ENCODE peak calls at places on chromosome 19, in five cellular contexts. E, I, H, O and X are unnamed samples.

GRCh38 chr19:2014731-2015610 is 543 bp downstream of the BTBD2 start:
- DNase-seq in E (no peak), I (no peak), H (peak), O (peak), X (no peak)

GRCh38 chr19:2309734-2310362 is 1.9 kb upstream of the LINGO3 start:
- DNase-seq in E (no peak), I (no peak), H (peak), O (no peak), X (no peak)

GRCh38 chr19:55277494-55277893 is 2.4 kb downstream of the HSPBP1 start:
- DNase-seq in E (no peak), I (no peak), H (no peak), O (no peak), X (no peak)

GRCh38 chr19:55253842-55254624 is 4.8 kb downstream of the PPP6R1 start:
- DNase-seq in E (peak), I (peak), H (no peak), O (no peak), X (no peak)

GRCh38 chr19:10361569-10362011 is 18.8 kb downstream of the TYK2 start:
- DNase-seq in E (no peak), I (no peak), H (no peak), O (no peak), X (no peak)

GRCh38 chr19:42441047-42441440 is 1.7 kb downstream of the CXCL17 start:
- DNase-seq in E (no peak), I (no peak), H (no peak), O (no peak), X (no peak)

GRCh38 chr19:53394522-53394973 is 401 bp upstream of the ZNF765 start:
- DNase-seq in E (peak), I (peak), H (peak), O (peak), X (peak)

GRCh38 chr19:1665565-1666047 is 13.2 kb upstream of the TCF3 start:
- DNase-seq in E (no peak), I (peak), H (no peak), O (no peak), X (no peak)

GRCh38 chr19:17073869-17074627 is 1.2 kb downstream of the HAUS8 start:
- DNase-seq in E (no peak), I (peak), H (no peak), O (no peak), X (no peak)

GRCh38 chr19:34134190-34135032 is 37.9 kb upstream of the LSM14A start:
- DNase-seq in E (peak), I (peak), H (peak), O (peak), X (peak)

GRCh38 chr19:53898166-53898565 is 10.9 kb upstream of the CACNG7 start:
- DNase-seq in E (no peak), I (no peak), H (no peak), O (no peak), X (no peak)

GRCh38 chr19:38852231-38853044 is 2.7 kb upstream of the HNRNPL start:
- DNase-seq in E (no peak), I (peak), H (peak), O (peak), X (no peak)

GRCh38 chr19:409006-409514 is at the start of gene C2CD4C:
- DNase-seq in E (no peak), I (no peak), H (peak), O (no peak), X (no peak)
- TF ChIP-seq EP300 in E (no peak), I (no peak), H (no peak), O (no peak), X (no peak)

GRCh38 chr19:50476224-50476942 is at the start of the genes EMC10 and GARIN5A:
- DNase-seq in E (peak), I (peak), H (peak), O (peak), X (peak)
- TF ChIP-seq EP300 in E (no peak), I (peak), H (no peak), O (no peak), X (no peak)

GRCh38 chr19:296476-297225 is 5.4 kb upstream of the PLPP2 start:
- DNase-seq in E (no peak), I (peak), H (no peak), O (peak), X (no peak)
- TF ChIP-seq EP300 in E (no peak), I (no peak), H (no peak), O (no peak), X (no peak)

GRCh38 chr19:45128109-45128508 is 32.7 kb downstream of the NKPD1 start:
- DNase-seq in E (no peak), I (no peak), H (no peak), O (no peak), X (no peak)

GRCh38 chr19:45130236-45130635 is 30.5 kb downstream of the NKPD1 start:
- DNase-seq in E (no peak), I (no peak), H (no peak), O (no peak), X (no peak)

GRCh38 chr19:45126654-45127053 is 33.7 kb downstream of the PPP1R37 start:
- DNase-seq in E (no peak), I (no peak), H (no peak), O (no peak), X (no peak)

GRCh38 chr19:45130888-45131615 is 29.7 kb downstream of the NKPD1 start:
- DNase-seq in E (no peak), I (no peak), H (no peak), O (no peak), X (no peak)

DNA sequence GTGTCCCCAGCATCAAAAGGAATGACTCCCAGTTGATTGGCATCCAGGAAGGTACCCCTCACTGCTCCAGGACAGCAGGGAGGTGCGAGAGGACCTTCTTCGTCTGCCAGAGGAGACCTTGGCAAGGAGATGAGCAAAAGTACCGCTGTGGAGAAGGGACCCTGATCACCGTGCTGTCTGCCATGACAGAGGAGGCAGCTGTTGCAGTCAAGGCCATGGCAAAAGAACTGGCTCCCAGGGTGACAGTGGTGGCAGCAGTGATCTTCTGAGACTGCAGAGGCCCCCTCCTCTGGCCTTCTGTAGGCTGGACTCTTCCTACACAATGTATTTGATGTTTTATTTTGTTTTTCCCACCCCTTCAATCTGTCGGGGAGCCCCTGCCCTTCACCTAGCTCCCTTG is 32.0 kb downstream of the NKPD1 start:
- DNase-seq in E (no peak), I (no peak), H (no peak), O (no peak), X (no peak)
- TF ChIP-seq EP300 in E (no peak), I (no peak), H (no peak), O (no peak), X (no peak)

DNA sequence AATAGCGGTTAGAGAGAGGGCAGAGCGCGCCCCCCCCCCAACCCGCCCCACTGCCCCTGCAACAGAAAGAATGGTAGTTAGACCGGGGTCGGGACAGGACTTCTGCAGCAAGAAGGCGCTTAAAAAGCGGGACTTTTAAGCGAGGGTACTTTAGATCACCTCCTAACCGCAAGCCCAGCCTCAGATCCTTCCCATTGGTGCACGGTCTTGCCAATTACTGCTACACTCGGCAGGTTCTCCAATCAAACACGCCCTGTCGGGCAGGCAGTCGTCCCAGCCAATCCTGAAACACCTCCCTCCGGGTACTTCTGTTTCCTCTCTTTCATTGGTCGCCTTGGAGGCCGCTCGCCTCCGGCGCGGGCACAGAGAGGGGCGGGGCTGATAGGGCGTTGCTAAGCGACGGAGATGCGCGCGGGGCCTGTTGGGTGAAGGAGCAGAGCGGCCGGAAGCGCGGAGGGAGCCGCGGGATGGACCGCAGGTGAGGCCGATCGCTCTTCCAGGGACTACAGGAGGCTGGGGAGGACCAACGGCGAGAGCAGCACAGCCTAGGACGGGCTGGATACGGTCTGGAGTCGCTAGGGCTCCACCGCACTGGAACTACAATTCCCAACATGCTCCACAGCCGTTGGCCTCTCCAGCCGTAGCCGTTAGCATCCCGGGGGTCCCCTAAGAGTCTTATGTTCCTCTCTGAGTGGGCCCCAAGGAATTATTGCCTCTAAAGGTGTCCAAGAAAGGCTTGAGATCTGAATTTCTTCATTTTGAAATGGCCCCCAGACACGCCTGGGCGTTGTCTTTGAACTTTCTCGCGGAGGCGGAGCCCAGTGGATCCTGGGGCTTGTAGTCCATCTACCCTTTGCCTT is at the start of gene PROSER3:
- DNase-seq in E (peak), I (peak), H (peak), O (peak), X (peak)
- TF ChIP-seq EP300 in E (peak), I (no peak), H (no peak), O (no peak), X (no peak)

GRCh38 chr19:13092608-13093260 is 9.9 kb downstream of the LYL1 start:
- DNase-seq in E (no peak), I (no peak), H (no peak), O (no peak), X (no peak)
- TF ChIP-seq EP300 in E (no peak), I (no peak), H (no peak), O (no peak), X (no peak)

DNA sequence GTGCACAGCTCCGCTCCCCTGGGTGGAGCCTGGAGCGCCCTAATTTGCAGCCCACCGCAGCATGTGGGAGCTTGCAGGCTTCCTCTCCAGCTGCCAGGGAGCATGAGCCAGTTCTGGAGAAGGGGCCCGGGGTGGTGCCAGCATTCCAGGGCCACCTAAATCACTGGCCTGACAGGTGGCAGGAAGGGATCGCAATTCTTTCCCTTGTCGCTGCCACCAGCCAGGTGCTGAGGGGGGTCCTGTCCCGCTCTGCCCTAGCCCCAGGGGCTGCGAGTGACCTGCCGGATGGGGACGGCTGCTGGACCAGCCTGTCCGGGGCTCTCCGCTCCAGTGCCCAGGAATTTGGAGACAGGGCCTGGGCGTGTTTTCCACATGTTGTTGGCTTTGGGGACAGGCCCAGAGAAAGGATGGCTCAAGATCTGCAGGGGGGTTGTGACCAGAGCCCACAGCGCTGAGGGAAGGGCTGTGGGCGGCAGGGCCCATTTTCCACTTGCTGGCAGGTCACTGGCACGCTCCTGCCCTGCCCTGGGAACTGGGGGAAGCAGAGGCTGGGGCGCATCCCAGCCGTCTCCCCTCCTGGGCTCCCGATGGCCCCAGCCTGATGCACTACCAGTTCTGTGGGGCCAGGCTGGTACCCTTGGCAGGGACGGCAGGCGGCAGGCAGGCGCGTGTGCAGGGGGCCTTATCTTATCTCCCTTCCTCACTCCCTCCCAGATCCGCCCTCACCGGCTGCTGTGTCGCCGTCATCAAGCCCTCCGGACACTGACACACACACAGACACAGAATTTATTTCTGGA is 9.5 kb downstream of the NDUFA11 start:
- DNase-seq in E (no peak), I (no peak), H (no peak), O (no peak), X (no peak)
- TF ChIP-seq EP300 in E (no peak), I (no peak), H (no peak), O (no peak), X (no peak)